ENCODE peak calls at places on chromosomes 6 and 20, in five cellular contexts. J is IMR-90, T is fibroblast of lung, I is SK-N-SH, V is HCT116. G is an unnamed sample. For H3K9me3, the result is how much of the 10 kb centered on the place peaks cover.

GRCh38 chr6:15001511-15001910 is 244.4 kb upstream of the JARID2 start:
- DNase-seq in I (no peak), T (peak), V (no peak), J (no peak), G (no peak)

GRCh38 chr6:21026576-21027273 is 492.5 kb downstream of the CDKAL1 start:
- DNase-seq in T (peak), J (peak), V (no peak), I (no peak), G (no peak)

GRCh38 chr6:93940381-93940780 is 521.0 kb upstream of the EPHA7 start:
- DNase-seq in V (no peak), I (no peak), T (no peak), J (no peak), G (no peak)

GRCh38 chr20:53513489-53514298 is 79.9 kb downstream of the ZNF217 start:
- DNase-seq in V (no peak), I (no peak), T (peak), J (no peak), G (no peak)

GRCh38 chr6:44800171-44800671 is 412.7 kb downstream of the CDC5L start:
- DNase-seq in T (peak), I (no peak), J (peak), V (no peak), G (no peak)

GRCh38 chr6:37861452-37861851 is 41.9 kb downstream of the ZFAND3 start:
- DNase-seq in J (no peak), I (no peak), T (no peak), V (no peak), G (no peak)

GRCh38 chr20:44618318-44618731 is 33.2 kb downstream of the ADA start:
- DNase-seq in T (no peak), J (no peak), V (no peak), I (no peak), G (no peak)

GRCh38 chr20:48850681-48851299 is 23.0 kb upstream of the PREX1 start:
- DNase-seq in T (no peak), I (no peak), J (no peak), V (no peak), G (no peak)

GRCh38 chr20:35171753-35172433 is at the start of gene PROCR:
- DNase-seq in V (peak), T (peak), J (peak), I (peak), G (peak)

GRCh38 chr20:57280221-57280620 is 13.8 kb upstream of the BMP7 start:
- DNase-seq in J (no peak), V (no peak), T (no peak), I (no peak), G (no peak)

GRCh38 chr20:40508821-40509220 is 180.2 kb downstream of the MAFB start:
- DNase-seq in J (no peak), V (no peak), I (no peak), T (peak), G (no peak)

DNA sequence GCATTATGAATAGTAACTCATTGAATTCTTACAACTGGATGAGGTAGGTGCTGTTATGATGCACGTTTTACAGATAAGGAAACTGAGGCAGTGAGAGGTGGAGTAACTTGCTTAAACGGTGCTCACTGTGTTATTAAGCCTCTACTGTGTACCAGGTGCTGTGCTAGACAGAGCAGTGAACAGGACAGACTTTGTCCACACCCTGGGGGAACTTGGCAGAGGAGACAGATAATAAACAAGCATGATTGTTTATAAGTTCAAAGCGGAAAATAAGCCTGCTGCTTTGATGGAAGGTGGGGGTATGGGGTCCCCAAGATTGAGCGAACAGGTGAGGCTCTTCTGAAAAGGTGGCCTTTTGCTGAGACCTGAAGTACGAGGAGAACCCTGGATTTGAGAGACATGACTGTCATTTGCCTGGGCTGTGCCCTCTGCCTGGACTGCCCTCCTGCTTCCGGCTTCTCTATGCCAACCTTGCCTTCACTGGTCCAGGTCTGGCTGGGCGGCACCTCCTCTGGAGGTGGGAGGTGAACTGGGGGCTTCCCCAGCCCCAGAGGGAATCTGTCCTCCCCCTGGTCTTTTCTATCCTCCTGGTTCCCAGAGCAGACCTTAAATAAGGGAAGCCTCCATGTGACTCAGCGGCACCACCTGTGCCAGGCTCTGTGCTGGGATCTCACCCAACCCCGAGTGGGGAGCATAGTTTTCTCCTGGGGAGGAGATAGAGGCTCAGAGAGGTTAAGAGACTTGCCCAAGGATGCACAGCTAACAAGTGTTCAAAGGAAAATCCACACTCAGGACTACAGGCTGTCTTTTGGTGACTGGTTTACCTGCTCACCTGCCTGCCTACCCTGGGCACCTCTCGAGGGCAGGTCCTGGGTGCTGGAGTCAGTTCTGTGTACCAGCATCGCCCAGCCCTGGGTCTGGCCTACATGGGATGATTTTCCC is 59.1 kb downstream of the CEBPB start:
- DNase-seq in T (no peak), I (no peak), V (no peak), J (no peak), G (no peak)
- H2AFZ ChIP-seq in T (no peak), I (no peak), V (no peak), J (peak), G (no peak)

DNA sequence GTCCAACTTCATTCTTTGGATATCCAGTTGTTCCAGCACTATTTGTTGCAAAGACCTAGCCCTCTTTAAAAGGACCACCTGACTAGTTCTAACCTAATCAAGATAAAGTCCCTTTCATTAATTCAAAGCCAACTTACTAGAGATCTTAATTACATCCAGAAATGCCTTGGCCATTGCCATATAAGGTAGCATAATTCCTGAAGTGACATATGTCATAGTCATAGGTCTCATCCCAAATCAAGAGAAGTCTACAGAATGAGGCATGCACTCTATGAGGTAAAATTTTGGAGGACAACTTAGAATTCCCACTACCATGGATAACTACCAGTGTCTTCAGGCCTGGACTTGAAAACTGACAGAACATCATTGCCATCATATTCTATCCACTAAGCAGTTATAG is 420.4 kb upstream of the ID4 start:
- DNase-seq in J (no peak), T (no peak), I (no peak), V (no peak), G (no peak)
- H3K9me3 ChIP-seq in J (under half), T (under half), I (under half), V (under half), G (under half)

GRCh38 chr6:154154389-154154967 is 115.4 kb downstream of the OPRM1 start:
- DNase-seq in J (peak), V (peak), T (peak), I (peak), G (peak)

GRCh38 chr6:154156135-154156948 is 117.3 kb downstream of the OPRM1 start:
- DNase-seq in T (peak), J (peak), I (peak), V (peak), G (peak)

GRCh38 chr6:154157082-154157481 is 118.0 kb downstream of the OPRM1 start:
- DNase-seq in T (no peak), J (no peak), V (no peak), I (no peak), G (peak)

GRCh38 chr6:154159126-154159525 is 120.1 kb downstream of the OPRM1 start:
- DNase-seq in T (no peak), I (no peak), V (no peak), J (no peak), G (no peak)

GRCh38 chr6:154157706-154158105 is 118.7 kb downstream of the OPRM1 start:
- DNase-seq in J (no peak), T (no peak), I (no peak), V (no peak), G (no peak)
- H3K27ac ChIP-seq in J (no peak), T (no peak), I (no peak), V (no peak), G (peak)

DNA sequence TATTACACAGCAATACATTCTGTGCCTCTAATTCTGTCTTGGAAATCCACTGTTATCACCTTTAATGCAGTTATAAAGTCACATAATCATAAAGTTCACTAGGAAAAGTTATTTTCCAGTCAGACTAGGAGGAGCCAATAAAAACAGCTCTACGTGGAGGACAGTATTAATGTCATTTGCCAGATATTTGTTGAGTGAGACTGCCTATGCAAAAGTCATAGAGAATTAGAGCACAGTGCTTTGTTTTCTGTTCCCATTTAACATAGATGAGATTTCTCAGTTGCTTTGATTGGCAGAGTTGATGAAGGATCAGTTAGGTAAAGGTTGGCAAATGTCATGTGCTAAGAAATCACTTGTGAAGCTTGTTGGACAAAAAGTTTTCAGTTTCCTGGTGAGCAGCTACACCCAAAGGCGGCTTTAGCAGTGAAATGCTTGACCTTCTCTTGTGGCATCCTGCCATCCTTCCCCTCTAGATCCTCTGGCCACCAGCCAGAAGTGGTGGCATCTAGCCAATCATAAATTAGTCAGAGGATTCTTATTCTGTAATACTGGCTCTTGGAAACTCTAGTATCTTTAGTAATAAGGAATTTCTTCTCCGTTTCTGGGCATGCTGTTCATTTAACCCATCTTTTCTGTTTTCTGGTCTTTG is 37.0 kb downstream of the BCKDHB start:
- DNase-seq in I (peak), T (peak), V (peak), J (peak), G (no peak)
- H2AFZ ChIP-seq in I (peak), T (no peak), V (no peak), J (no peak), G (no peak)

GRCh38 chr20:60815656-60816055 is 436.4 kb upstream of the CDH4 start:
- DNase-seq in I (no peak), J (no peak), V (no peak), T (no peak), G (no peak)
- H3K9me3 ChIP-seq in I (under half), J (under half), V (under half), T (under half), G (under half)

GRCh38 chr6:41677430-41678045 is 39.3 kb downstream of the MDFI start:
- DNase-seq in J (no peak), V (no peak), I (no peak), T (no peak), G (no peak)

GRCh38 chr6:41674231-41675000 is 36.1 kb downstream of the MDFI start:
- DNase-seq in T (no peak), J (no peak), V (no peak), I (no peak), G (no peak)

GRCh38 chr6:41675176-41675767 is 37.0 kb downstream of the MDFI start:
- DNase-seq in I (peak), T (no peak), J (no peak), V (no peak), G (no peak)

GRCh38 chr6:41675992-41676391 is 37.7 kb downstream of the MDFI start:
- DNase-seq in I (no peak), V (no peak), J (no peak), T (no peak), G (no peak)

DNA sequence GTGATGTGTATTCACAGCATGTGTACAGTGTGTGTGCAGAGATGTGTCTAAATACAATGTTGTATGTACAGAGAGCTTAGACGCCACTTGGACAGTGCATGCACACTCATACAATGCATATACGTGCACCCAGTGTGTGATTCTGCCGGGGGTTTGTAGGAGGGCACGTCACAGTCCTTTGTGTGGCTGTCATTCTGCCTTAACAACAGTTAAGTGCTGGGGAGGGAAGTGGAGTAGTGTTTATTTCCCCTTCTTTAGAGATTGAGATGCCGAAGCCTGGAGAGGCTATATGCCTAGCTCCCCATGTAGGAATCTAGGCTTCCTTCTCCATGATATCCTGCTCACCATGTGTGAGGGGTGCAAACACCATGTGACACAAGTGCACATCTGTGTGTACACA is 38.1 kb downstream of the MDFI start:
- DNase-seq in J (no peak), V (no peak), I (no peak), T (no peak), G (no peak)
- H3K27ac ChIP-seq in J (no peak), V (no peak), I (no peak), T (no peak), G (no peak)

GRCh38 chr6:169101036-169101805 is 152.4 kb downstream of the THBS2 start:
- DNase-seq in J (no peak), T (peak), V (no peak), I (no peak), G (no peak)
- H2AFZ ChIP-seq in J (no peak), T (no peak), V (no peak), I (no peak), G (no peak)

GRCh38 chr20:31257364-31257763 is at the start of gene DEFB115:
- DNase-seq in I (no peak), V (no peak), J (no peak), T (no peak), G (no peak)

GRCh38 chr20:31256959-31257358 is 505 bp upstream of the DEFB115 start:
- DNase-seq in T (no peak), V (no peak), J (no peak), I (no peak), G (no peak)

DNA sequence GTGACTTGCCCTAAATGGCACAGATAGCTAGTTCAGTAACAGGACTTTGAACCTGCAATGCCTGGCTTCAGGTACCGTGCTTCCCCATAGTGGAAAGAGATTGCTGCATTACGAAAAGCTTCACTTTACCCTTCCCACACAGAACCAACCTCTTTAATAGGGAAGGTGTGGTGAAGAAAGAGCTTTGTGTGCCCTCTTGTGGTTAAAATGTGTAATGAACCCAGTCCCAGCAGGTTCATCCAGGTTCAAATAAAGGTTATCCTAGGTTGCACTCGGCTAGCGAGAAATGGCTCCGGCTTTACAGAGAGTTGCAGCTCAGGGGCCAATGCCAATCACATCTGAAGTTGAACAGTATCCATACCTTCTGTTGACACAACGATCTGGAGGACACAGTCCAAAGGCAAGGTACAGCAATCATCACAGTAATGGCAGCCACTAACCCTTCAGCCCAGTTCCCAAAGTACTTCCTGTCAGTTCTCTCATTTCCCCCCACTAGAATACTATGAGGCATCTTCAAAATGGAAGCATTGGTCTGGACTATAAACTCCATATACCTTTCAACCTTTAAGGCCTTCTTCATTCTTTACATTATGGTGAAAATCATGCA is 3.0 kb downstream of the DEFB115 start:
- DNase-seq in J (no peak), T (no peak), V (peak), I (peak), G (peak)
- H3K9me3 ChIP-seq in J (under half), T (under half), V (under half), I (under half), G (under half)

GRCh38 chr6:90435207-90435899 is 138.7 kb upstream of the BACH2 start:
- DNase-seq in V (no peak), I (no peak), J (no peak), T (peak), G (no peak)

GRCh38 chr6:90434096-90434495 is 137.5 kb upstream of the BACH2 start:
- DNase-seq in T (no peak), J (no peak), V (no peak), I (no peak), G (no peak)

GRCh38 chr6:90432937-90433336 is 136.3 kb upstream of the BACH2 start:
- DNase-seq in I (no peak), T (no peak), J (no peak), V (no peak), G (no peak)

GRCh38 chr6:90432408-90432775 is 135.7 kb upstream of the BACH2 start:
- DNase-seq in T (no peak), I (no peak), V (no peak), J (no peak), G (no peak)

DNA sequence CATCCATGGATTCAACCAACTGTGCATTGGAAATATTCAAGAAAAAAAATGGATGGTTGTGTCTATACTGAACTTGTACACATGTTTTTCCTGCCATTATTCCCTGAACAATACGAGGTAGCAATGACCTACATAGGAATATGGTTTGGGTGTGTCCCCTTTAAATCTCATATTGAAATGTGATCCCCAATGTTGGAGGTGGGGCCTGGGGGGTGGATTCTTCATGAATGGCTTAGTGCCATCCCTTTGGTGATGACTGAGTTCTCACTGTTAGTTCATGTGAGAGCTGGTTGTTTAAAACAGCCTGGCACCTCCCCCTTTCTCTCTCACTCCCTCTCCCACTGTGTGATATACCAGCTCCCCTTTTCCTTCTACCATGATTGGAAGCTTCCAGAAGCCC is 139.8 kb upstream of the BACH2 start:
- DNase-seq in I (no peak), T (no peak), V (no peak), J (no peak), G (no peak)
- H3K27ac ChIP-seq in I (no peak), T (no peak), V (no peak), J (no peak), G (no peak)

G was measured in DND-41.